ENCODE peak calls at places on chromosomes 16 and 17, in five cellular contexts. One of them, this sample, is unnamed.

GRCh38 chr17:21283482-21284318 is 811 bp upstream of the MAP2K3 start:
- DNase-seq in IMR-90: peak; percentile 73
- DNase-seq in lower leg skin: peak; percentile 44
- DNase-seq in gastrocnemius medialis: no peak
- DNase-seq in HCT116: peak; percentile 22
- DNase-seq in this sample: no peak

GRCh38 chr17:41957058-41957868 is 9.3 kb upstream of the CNP start:
- DNase-seq in IMR-90: peak; percentile 32
- DNase-seq in lower leg skin: no peak
- DNase-seq in gastrocnemius medialis: no peak
- DNase-seq in HCT116: no peak
- DNase-seq in this sample: no peak

GRCh38 chr16:648071-648785 is 937 bp upstream of the WDR90 start:
- DNase-seq in IMR-90: no peak
- DNase-seq in lower leg skin: no peak
- DNase-seq in gastrocnemius medialis: no peak
- DNase-seq in HCT116: no peak
- DNase-seq in this sample: no peak

GRCh38 chr16:53893731-53894435 is 189.9 kb downstream of the FTO start:
- DNase-seq in IMR-90: peak; percentile 91
- DNase-seq in lower leg skin: no peak
- DNase-seq in gastrocnemius medialis: peak; percentile 12
- DNase-seq in HCT116: no peak
- DNase-seq in this sample: no peak

GRCh38 chr17:16428098-16428882 is 12.9 kb downstream of the TRPV2 start:
- DNase-seq in IMR-90: peak; percentile 59
- DNase-seq in lower leg skin: no peak
- DNase-seq in gastrocnemius medialis: no peak
- DNase-seq in HCT116: no peak
- DNase-seq in this sample: no peak

GRCh38 chr17:77487677-77488530 is 347.1 kb downstream of the SEC14L1 start:
- DNase-seq in IMR-90: no peak
- DNase-seq in lower leg skin: no peak
- DNase-seq in gastrocnemius medialis: no peak
- DNase-seq in HCT116: no peak
- DNase-seq in this sample: no peak

GRCh38 chr17:76994237-76994637 is 126.0 kb downstream of the MGAT5B start:
- DNase-seq in IMR-90: no peak
- DNase-seq in lower leg skin: no peak
- DNase-seq in gastrocnemius medialis: no peak
- DNase-seq in HCT116: no peak
- DNase-seq in this sample: no peak

GRCh38 chr16:88005148-88005547 is 53.9 kb downstream of the BANP start:
- DNase-seq in IMR-90: no peak
- DNase-seq in lower leg skin: no peak
- DNase-seq in gastrocnemius medialis: no peak
- DNase-seq in HCT116: no peak
- DNase-seq in this sample: no peak

GRCh38 chr16:14392960-14393359 is 237.1 kb downstream of the PARN start:
- DNase-seq in IMR-90: no peak
- DNase-seq in lower leg skin: no peak
- DNase-seq in gastrocnemius medialis: no peak
- DNase-seq in HCT116: no peak
- DNase-seq in this sample: no peak

GRCh38 chr17:82875418-82875856 is 35.6 kb upstream of the ZNF750 start:
- DNase-seq in IMR-90: no peak
- DNase-seq in lower leg skin: peak; percentile 82
- DNase-seq in gastrocnemius medialis: no peak
- DNase-seq in HCT116: no peak
- DNase-seq in this sample: no peak

GRCh38 chr17:28950752-28951427 is 428 bp downstream of the PHF12 start:
- DNase-seq in IMR-90: no peak
- DNase-seq in lower leg skin: peak; percentile 30
- DNase-seq in gastrocnemius medialis: no peak
- DNase-seq in HCT116: no peak
- DNase-seq in this sample: no peak

GRCh38 chr17:28948342-28948741 is 3.0 kb downstream of the PHF12 start:
- DNase-seq in IMR-90: no peak
- DNase-seq in lower leg skin: no peak
- DNase-seq in gastrocnemius medialis: no peak
- DNase-seq in HCT116: no peak
- DNase-seq in this sample: no peak

GRCh38 chr17:28950017-28950751 is 1.1 kb downstream of the PHF12 start:
- DNase-seq in IMR-90: peak; percentile 39
- DNase-seq in lower leg skin: peak; percentile 51
- DNase-seq in gastrocnemius medialis: peak; percentile 18
- DNase-seq in HCT116: no peak
- DNase-seq in this sample: no peak

GRCh38 chr17:28948873-28949184 is 2.5 kb downstream of the PHF12 start:
- DNase-seq in IMR-90: peak; percentile 34
- DNase-seq in lower leg skin: no peak
- DNase-seq in gastrocnemius medialis: no peak
- DNase-seq in HCT116: no peak
- DNase-seq in this sample: no peak

GRCh38 chr17:28949185-28950016 is 1.9 kb downstream of the PHF12 start:
- DNase-seq in IMR-90: no peak
- DNase-seq in lower leg skin: peak; percentile 59
- DNase-seq in gastrocnemius medialis: peak; percentile 45
- DNase-seq in HCT116: no peak
- DNase-seq in this sample: no peak
- TF ChIP-seq POLR2A in IMR-90: no peak
- TF ChIP-seq POLR2A in lower leg skin: no peak
- TF ChIP-seq POLR2A in gastrocnemius medialis: peak; percentile 17
- TF ChIP-seq POLR2A in HCT116: no peak
- TF ChIP-seq POLR2A in this sample: peak; percentile 24

GRCh38 chr17:18008496-18009268 is 30.3 kb downstream of the ATPAF2 start:
- DNase-seq in IMR-90: peak; percentile 72
- DNase-seq in lower leg skin: no peak
- DNase-seq in gastrocnemius medialis: no peak
- DNase-seq in HCT116: no peak
- DNase-seq in this sample: peak; percentile 98

GRCh38 chr17:18014006-18014405 is 25.0 kb downstream of the ATPAF2 start:
- DNase-seq in IMR-90: no peak
- DNase-seq in lower leg skin: no peak
- DNase-seq in gastrocnemius medialis: no peak
- DNase-seq in HCT116: no peak
- DNase-seq in this sample: no peak

GRCh38 chr17:18009609-18010420 is 29.2 kb downstream of the ATPAF2 start:
- DNase-seq in IMR-90: no peak
- DNase-seq in lower leg skin: no peak
- DNase-seq in gastrocnemius medialis: no peak
- DNase-seq in HCT116: no peak
- DNase-seq in this sample: no peak

GRCh38 chr17:18015603-18016002 is 23.4 kb downstream of the ATPAF2 start:
- DNase-seq in IMR-90: no peak
- DNase-seq in lower leg skin: no peak
- DNase-seq in gastrocnemius medialis: no peak
- DNase-seq in HCT116: no peak
- DNase-seq in this sample: no peak

GRCh38 chr17:18011286-18011685 is 27.7 kb downstream of the ATPAF2 start:
- DNase-seq in IMR-90: no peak
- DNase-seq in lower leg skin: no peak
- DNase-seq in gastrocnemius medialis: no peak
- DNase-seq in HCT116: no peak
- DNase-seq in this sample: no peak
- TF ChIP-seq POLR2A in IMR-90: no peak
- TF ChIP-seq POLR2A in lower leg skin: no peak
- TF ChIP-seq POLR2A in gastrocnemius medialis: no peak
- TF ChIP-seq POLR2A in HCT116: no peak
- TF ChIP-seq POLR2A in this sample: no peak

DNA sequence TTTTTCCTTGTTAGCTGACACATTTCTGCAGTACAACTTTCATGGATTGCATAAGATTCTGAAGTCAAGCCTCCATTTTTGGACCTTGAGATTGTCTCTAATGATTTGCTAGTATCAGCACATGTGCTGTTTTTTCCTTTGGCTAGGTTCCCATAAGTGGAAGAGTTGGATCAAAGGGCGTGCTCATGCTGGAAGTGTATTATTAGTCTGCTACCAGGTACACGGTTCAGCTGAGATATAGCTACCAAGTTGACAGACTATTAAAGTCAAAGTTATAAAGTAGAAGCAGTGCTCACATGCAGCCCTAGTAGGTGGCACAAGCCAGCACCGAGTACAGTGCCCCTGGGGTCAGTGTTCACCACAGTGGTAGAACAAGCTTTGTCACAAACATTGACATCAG is 3.2 kb downstream of the FAHD1 start:
- DNase-seq in IMR-90: no peak
- DNase-seq in lower leg skin: no peak
- DNase-seq in gastrocnemius medialis: no peak
- DNase-seq in HCT116: no peak
- DNase-seq in this sample: no peak
- TF ChIP-seq POLR2A in IMR-90: no peak
- TF ChIP-seq POLR2A in lower leg skin: no peak
- TF ChIP-seq POLR2A in gastrocnemius medialis: no peak
- TF ChIP-seq POLR2A in HCT116: no peak
- TF ChIP-seq POLR2A in this sample: no peak

GRCh38 chr16:69130461-69130860 is 1.9 kb downstream of the CHTF8 start:
- DNase-seq in IMR-90: no peak
- DNase-seq in lower leg skin: no peak
- DNase-seq in gastrocnemius medialis: no peak
- DNase-seq in HCT116: no peak
- DNase-seq in this sample: no peak

GRCh38 chr16:69131167-69131748 is 1.1 kb downstream of the CHTF8 start:
- DNase-seq in IMR-90: peak; percentile 24
- DNase-seq in lower leg skin: no peak
- DNase-seq in gastrocnemius medialis: no peak
- DNase-seq in HCT116: no peak
- DNase-seq in this sample: no peak

GRCh38 chr16:69131749-69132423 is 502 bp downstream of the CHTF8 start:
- DNase-seq in IMR-90: peak; percentile 81
- DNase-seq in lower leg skin: peak; percentile 58
- DNase-seq in gastrocnemius medialis: peak; percentile 43
- DNase-seq in HCT116: no peak
- DNase-seq in this sample: peak; percentile 79

GRCh38 chr16:69133555-69133954 is 1.1 kb downstream of the UTP4 start:
- DNase-seq in IMR-90: no peak
- DNase-seq in lower leg skin: no peak
- DNase-seq in gastrocnemius medialis: no peak
- DNase-seq in HCT116: no peak
- DNase-seq in this sample: no peak

DNA sequence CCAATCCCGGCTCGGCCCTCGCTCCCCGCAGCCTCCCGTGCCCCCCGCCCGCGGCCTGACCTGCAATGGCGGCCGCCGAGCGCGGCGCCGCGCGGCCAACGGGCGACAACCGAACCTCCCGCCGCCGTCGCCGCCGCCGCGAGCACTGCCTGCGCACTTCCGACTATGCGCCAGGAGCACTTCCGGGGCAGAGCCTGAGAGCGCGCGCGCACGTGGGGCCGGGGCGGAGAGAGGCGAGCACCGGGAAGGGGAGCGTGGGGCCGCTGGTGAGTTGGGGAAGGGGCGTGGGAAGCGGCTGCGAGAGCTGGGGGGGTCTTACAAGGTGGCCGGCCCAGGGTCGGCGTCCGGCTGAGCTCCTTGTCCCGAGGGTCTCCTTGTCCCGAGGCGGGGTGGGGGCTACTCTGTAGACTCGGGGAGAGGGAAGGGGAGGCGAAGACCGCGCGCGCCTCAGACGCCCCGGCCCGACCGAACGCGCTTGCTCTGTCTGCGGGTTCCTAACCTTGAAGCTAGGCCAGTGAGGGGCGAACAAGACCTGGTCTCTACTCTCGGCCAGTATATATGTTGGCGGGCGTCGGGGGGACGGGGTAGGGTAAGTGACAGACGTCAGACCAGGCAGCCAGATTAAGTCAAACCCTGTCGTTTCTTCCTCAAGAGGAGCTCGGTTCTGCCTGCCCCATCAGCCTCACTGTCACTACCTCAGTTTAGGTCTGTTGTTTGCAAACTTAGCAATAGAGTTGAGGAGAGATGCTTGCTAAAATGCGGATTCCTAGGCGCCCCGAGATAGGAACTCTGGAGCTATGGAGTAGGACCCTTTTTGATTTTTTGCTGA is at the start of the genes CHTF8 and UTP4:
- DNase-seq in IMR-90: peak; percentile 76
- DNase-seq in lower leg skin: peak; percentile 73
- DNase-seq in gastrocnemius medialis: peak; percentile 72
- DNase-seq in HCT116: peak; percentile 32
- DNase-seq in this sample: peak; percentile 83
- TF ChIP-seq POLR2A in IMR-90: peak; percentile 94
- TF ChIP-seq POLR2A in lower leg skin: peak; percentile 97
- TF ChIP-seq POLR2A in gastrocnemius medialis: peak; percentile 97
- TF ChIP-seq POLR2A in HCT116: peak; percentile 53
- TF ChIP-seq POLR2A in this sample: peak; percentile 86

GRCh38 chr16:70430667-70431536 is 8.0 kb downstream of the ST3GAL2 start:
- DNase-seq in IMR-90: peak; percentile 24
- DNase-seq in lower leg skin: no peak
- DNase-seq in gastrocnemius medialis: no peak
- DNase-seq in HCT116: no peak
- DNase-seq in this sample: no peak

GRCh38 chr16:70432304-70432799 is 6.5 kb downstream of the ST3GAL2 start:
- DNase-seq in IMR-90: no peak
- DNase-seq in lower leg skin: no peak
- DNase-seq in gastrocnemius medialis: no peak
- DNase-seq in HCT116: no peak
- DNase-seq in this sample: no peak

GRCh38 chr16:70434489-70435260 is 4.2 kb downstream of the ST3GAL2 start:
- DNase-seq in IMR-90: no peak
- DNase-seq in lower leg skin: no peak
- DNase-seq in gastrocnemius medialis: no peak
- DNase-seq in HCT116: no peak
- DNase-seq in this sample: no peak

GRCh38 chr16:70433456-70434103 is 5.3 kb downstream of the ST3GAL2 start:
- DNase-seq in IMR-90: peak; percentile 87
- DNase-seq in lower leg skin: no peak
- DNase-seq in gastrocnemius medialis: no peak
- DNase-seq in HCT116: no peak
- DNase-seq in this sample: peak; percentile 60

GRCh38 chr16:70432800-70433455 is 6.0 kb downstream of the ST3GAL2 start:
- DNase-seq in IMR-90: no peak
- DNase-seq in lower leg skin: no peak
- DNase-seq in gastrocnemius medialis: no peak
- DNase-seq in HCT116: no peak
- DNase-seq in this sample: peak; percentile 44
- TF ChIP-seq POLR2A in IMR-90: no peak
- TF ChIP-seq POLR2A in lower leg skin: no peak
- TF ChIP-seq POLR2A in gastrocnemius medialis: no peak
- TF ChIP-seq POLR2A in HCT116: no peak
- TF ChIP-seq POLR2A in this sample: no peak